ENCODE peak calls at places on chromosome 15, in ten cellular contexts. M, H, Z, O, B, D, L, U, W and E are unnamed samples.

GRCh38 chr15:90790561-90790960 is 73.4 kb downstream of the BLM start:
- DNase-seq in M (no peak), H (no peak), Z (no peak), O (no peak), B (no peak), D (no peak), L (no peak), U (no peak), W (no peak), E (no peak)

GRCh38 chr15:35671197-35671596 is 125.2 kb upstream of the DPH6 start:
- DNase-seq in M (no peak), H (no peak), Z (no peak), O (no peak), B (no peak), D (no peak), L (no peak), U (peak; percentile 45), W (no peak), E (no peak)

GRCh38 chr15:95994418-95994817 is 336.1 kb upstream of the NR2F2 start:
- DNase-seq in M (no peak), H (no peak), Z (no peak), O (no peak), B (no peak), D (peak; percentile 22), L (no peak), U (peak; percentile 58), W (no peak), E (no peak)

GRCh38 chr15:76024021-76024768 is 12.0 kb upstream of the NRG4 start:
- DNase-seq in M (no peak), H (no peak), Z (no peak), O (no peak), B (no peak), D (no peak), L (no peak), U (no peak), W (no peak), E (no peak)

GRCh38 chr15:26711445-26711844 is 61.4 kb downstream of the GABRB3 start:
- DNase-seq in M (no peak), H (no peak), Z (no peak), O (no peak), B (no peak), D (no peak), L (no peak), U (no peak), W (no peak), E (no peak)

GRCh38 chr15:70399204-70399603 is 301.5 kb upstream of the TLE3 start:
- DNase-seq in M (no peak), H (no peak), Z (no peak), O (no peak), B (no peak), D (no peak), L (no peak), U (no peak), W (no peak), E (no peak)

GRCh38 chr15:83904107-83904720 is 250.3 kb downstream of the ADAMTSL3 start:
- DNase-seq in M (no peak), H (no peak), Z (no peak), O (no peak), B (peak; percentile 40), D (peak; percentile 74), L (no peak), U (peak; percentile 95), W (no peak), E (no peak)

GRCh38 chr15:57138260-57138895 is 219.9 kb downstream of the TCF12 start:
- DNase-seq in M (peak; percentile 38), H (no peak), Z (no peak), O (peak; percentile 37), B (no peak), D (peak; percentile 36), L (no peak), U (peak; percentile 93), W (no peak), E (peak; percentile 18)

GRCh38 chr15:73822998-73823397 is 50.4 kb upstream of the TBC1D21 start:
- DNase-seq in M (no peak), H (no peak), Z (no peak), O (no peak), B (no peak), D (peak; percentile 37), L (no peak), U (peak; percentile 57), W (no peak), E (no peak)

GRCh38 chr15:101148166-101148880 is 103.5 kb downstream of the CHSY1 start:
- DNase-seq in M (no peak), H (no peak), Z (no peak), O (no peak), B (no peak), D (no peak), L (no peak), U (no peak), W (no peak), E (no peak)

GRCh38 chr15:50181983-50182232 is at the start of gene SLC27A2:
- DNase-seq in M (peak; percentile 44), H (no peak), Z (peak; percentile 11), O (no peak), B (peak; percentile 31), D (no peak), L (no peak), U (peak; percentile 17), W (no peak), E (peak; percentile 30)